ENCODE peak calls at places on chromosomes 5 and 9, in six cellular contexts. U is GM06990; P is prostate gland; F is CD8-positive, alpha-beta T cell; R is stomach; B is lower lobe of right lung. J is an unnamed sample.

GRCh38 chr9:16413509-16414016 is 456.9 kb downstream of the BNC2 start:
- DNase-seq in P (no peak), F (no peak), R (no peak), B (no peak), U (no peak), J (no peak)

GRCh38 chr5:122726990-122727616 is 47.8 kb upstream of the SNX2 start:
- DNase-seq in R (no peak), U (peak; percentile 34), P (no peak), F (no peak), B (no peak), J (no peak)

GRCh38 chr9:137408651-137409405 is 14.1 kb downstream of the EXD3 start:
- DNase-seq in P (no peak), U (no peak), F (no peak), B (no peak), R (no peak), J (no peak)

GRCh38 chr5:174106997-174107655 is 61.6 kb downstream of the NSG2 start:
- DNase-seq in B (no peak), F (no peak), P (no peak), R (no peak), U (no peak), J (no peak)

GRCh38 chr9:128902351-128903078 is 18.3 kb upstream of the PHYHD1 start:
- DNase-seq in R (peak; percentile 66), U (peak; percentile 76), B (peak; percentile 66), P (peak; percentile 89), F (peak; percentile 95), J (peak; percentile 61)

GRCh38 chr9:109143881-109144562 is 23.0 kb downstream of the FRRS1L start:
- DNase-seq in R (no peak), F (no peak), U (peak; percentile 13), P (no peak), B (no peak), J (no peak)

GRCh38 chr5:103111458-103111857 is 8.5 kb downstream of the GIN1 start:
- DNase-seq in R (no peak), U (no peak), B (no peak), P (no peak), F (no peak), J (peak; percentile 73)

GRCh38 chr5:135821061-135821781 is 13.2 kb upstream of the SLC25A48 start:
- DNase-seq in P (no peak), U (no peak), F (peak; percentile 34), R (no peak), B (no peak), J (no peak)

GRCh38 chr5:159773062-159773924 is 143.0 kb upstream of the ADRA1B start:
- DNase-seq in R (peak; percentile 77), F (peak; percentile 65), U (peak; percentile 82), P (peak; percentile 20), B (peak; percentile 68), J (peak; percentile 2)

GRCh38 chr5:75567710-75568109 is 43.5 kb upstream of the ANKDD1B start:
- DNase-seq in P (no peak), U (peak; percentile 30), R (no peak), B (no peak), F (no peak), J (no peak)

GRCh38 chr5:61808884-61809283 is 476.8 kb downstream of the ZSWIM6 start:
- DNase-seq in U (no peak), F (no peak), B (no peak), P (peak; percentile 33), R (no peak), J (no peak)

GRCh38 chr5:122156724-122157325 is 27.5 kb downstream of the ZNF474 start:
- DNase-seq in U (no peak), F (no peak), P (no peak), R (no peak), B (no peak), J (no peak)

GRCh38 chr9:134225186-134225585 is 60.8 kb upstream of the RNU6ATAC start:
- DNase-seq in P (no peak), R (no peak), B (peak; percentile 26), U (no peak), F (no peak), J (no peak)

GRCh38 chr5:127969651-127970050 is 113.9 kb upstream of the SLC12A2 start:
- DNase-seq in B (no peak), U (no peak), F (no peak), P (no peak), R (no peak), J (no peak)

GRCh38 chr5:43007911-43008368 is 32.2 kb downstream of the ANXA2R start:
- DNase-seq in R (peak; percentile 60), P (peak; percentile 51), F (peak; percentile 90), U (peak; percentile 85), B (peak; percentile 85), J (peak; percentile 89)

GRCh38 chr5:107330903-107331302 is 339.8 kb downstream of the EFNA5 start:
- DNase-seq in F (no peak), P (no peak), B (no peak), R (no peak), U (no peak), J (no peak)

GRCh38 chr5:147216552-147217154 is 18.2 kb upstream of the STK32A start:
- DNase-seq in P (no peak), R (no peak), F (peak; percentile 49), B (no peak), U (no peak), J (no peak)

GRCh38 chr5:16169550-16169949 is 10.0 kb downstream of the MARCHF11 start:
- DNase-seq in U (no peak), R (no peak), F (no peak), B (no peak), P (no peak), J (no peak)

GRCh38 chr5:68251386-68251785 is 35.8 kb downstream of the PIK3R1 start:
- DNase-seq in P (no peak), F (peak; percentile 65), U (no peak), B (no peak), R (no peak), J (peak; percentile 28)

GRCh38 chr9:120324996-120325642 is 254.8 kb downstream of the CDK5RAP2 start:
- DNase-seq in U (no peak), B (no peak), R (no peak), F (no peak), P (no peak), J (no peak)

GRCh38 chr9:124001865-124002525 is 9.6 kb upstream of the LHX2 start:
- DNase-seq in F (no peak), P (no peak), B (no peak), R (no peak), U (no peak), J (no peak)
- H3K27me3 ChIP-seq in F (peaks cover 58% of the 10 kb centered on the region), P (peaks cover 50% of the 10 kb centered on the region), B (peaks cover 93% of the 10 kb centered on the region), R (peaks cover 98% of the 10 kb centered on the region), U (no peaks in the 10 kb centered on the region), J (peaks cover 12% of the 10 kb centered on the region)

GRCh38 chr9:130651221-130651620 is 13.2 kb upstream of the PRDM12 start:
- DNase-seq in R (no peak), B (no peak), F (no peak), U (no peak), P (no peak), J (no peak)
- H3K27me3 ChIP-seq in R (peaks cover 82% of the 10 kb centered on the region), B (peaks cover 15% of the 10 kb centered on the region), F (no peaks in the 10 kb centered on the region), U (no peaks in the 10 kb centered on the region), P (no peaks in the 10 kb centered on the region), J (no peaks in the 10 kb centered on the region)

GRCh38 chr5:84378961-84379360 is 5.7 kb downstream of the EDIL3 start:
- DNase-seq in U (no peak), P (no peak), F (no peak), R (no peak), B (no peak), J (no peak)

GRCh38 chr5:84381501-84382362 is 2.9 kb downstream of the EDIL3 start:
- DNase-seq in R (no peak), F (no peak), P (no peak), U (no peak), B (no peak), J (no peak)

GRCh38 chr5:84379749-84380148 is 4.9 kb downstream of the EDIL3 start:
- DNase-seq in U (no peak), P (no peak), B (no peak), R (no peak), F (no peak), J (no peak)

GRCh38 chr5:84376346-84376745 is 8.3 kb downstream of the EDIL3 start:
- DNase-seq in B (no peak), U (no peak), P (no peak), F (no peak), R (no peak), J (no peak)

DNA sequence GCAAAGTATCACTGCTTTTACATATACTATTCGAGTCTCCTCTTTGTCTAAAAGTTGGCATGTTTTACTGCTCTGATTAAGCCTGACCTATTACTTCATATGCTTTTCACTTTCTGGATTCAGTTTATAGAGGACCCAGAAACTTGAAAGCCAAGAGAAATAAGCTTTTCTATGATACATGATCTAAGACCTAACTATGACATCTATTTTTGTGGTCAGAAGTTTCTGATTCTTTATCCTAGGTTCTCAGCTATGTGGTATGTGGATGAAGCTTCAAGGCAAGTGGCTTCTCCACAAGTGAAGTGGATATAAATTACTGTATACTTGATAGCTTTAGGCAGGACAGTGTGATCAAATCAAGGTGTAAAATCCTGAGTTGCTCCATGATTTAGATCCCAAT is 6.3 kb downstream of the EDIL3 start:
- DNase-seq in U (no peak), B (no peak), R (no peak), P (no peak), F (no peak), J (no peak)
- H3K27me3 ChIP-seq in U (no peaks in the 10 kb centered on the region), B (peaks cover 19% of the 10 kb centered on the region), R (peaks cover 24% of the 10 kb centered on the region), P (peaks cover 9% of the 10 kb centered on the region), F (no peaks in the 10 kb centered on the region), J (no peaks in the 10 kb centered on the region)

GRCh38 chr9:136297016-136297691 is 6.7 kb downstream of the CCDC187 start:
- DNase-seq in P (peak; percentile 21), B (peak; percentile 68), U (no peak), F (no peak), R (peak; percentile 89), J (no peak)
- H3K27me3 ChIP-seq in P (no peaks in the 10 kb centered on the region), B (peaks cover 9% of the 10 kb centered on the region), U (no peaks in the 10 kb centered on the region), F (no peaks in the 10 kb centered on the region), R (peaks cover 37% of the 10 kb centered on the region), J (no peaks in the 10 kb centered on the region)

DNA sequence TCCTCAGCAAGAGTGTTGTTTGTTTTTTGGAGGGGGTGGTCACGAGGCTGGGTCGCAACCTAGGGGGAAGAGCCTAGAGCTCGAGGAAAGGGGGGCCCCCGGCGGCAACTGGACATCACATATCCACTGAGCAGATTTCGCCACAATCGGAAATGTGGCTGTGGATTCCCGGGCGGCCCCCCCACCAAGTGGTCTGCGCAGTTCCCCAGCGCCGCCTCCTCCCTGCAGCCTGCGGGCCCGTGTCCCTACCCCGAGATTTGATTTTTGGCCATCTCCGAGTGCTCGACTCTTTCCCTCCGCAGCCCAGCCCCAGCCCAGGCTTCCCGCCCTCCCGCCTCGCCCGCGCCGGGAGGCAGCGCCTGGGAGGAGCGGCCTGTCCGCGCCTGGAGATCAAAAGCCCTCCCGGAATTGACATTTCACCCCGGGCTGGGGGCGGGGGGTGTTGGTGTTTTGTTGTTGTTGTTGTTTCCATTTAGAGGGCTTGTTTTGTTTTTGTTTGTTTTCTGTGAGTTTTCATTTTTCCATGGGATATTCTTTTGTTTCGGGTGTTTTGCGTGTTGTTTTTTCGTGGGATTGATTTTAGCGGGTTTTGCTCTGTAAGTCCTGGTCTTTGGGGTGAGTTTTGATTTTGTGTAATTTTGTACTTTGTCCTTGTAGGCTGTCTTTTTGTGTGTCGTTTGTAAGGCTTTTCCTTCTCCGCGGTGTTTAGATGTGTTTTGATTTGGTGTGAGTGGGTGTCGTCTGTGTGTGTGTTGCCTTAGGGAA is 1.6 kb upstream of the PAX5 start:
- DNase-seq in R (no peak), B (no peak), P (no peak), U (peak; percentile 53), F (no peak), J (no peak)
- H3K27me3 ChIP-seq in R (peaks cover 100% of the 10 kb centered on the region), B (peaks cover 100% of the 10 kb centered on the region), P (peaks cover 37% of the 10 kb centered on the region), U (no peaks in the 10 kb centered on the region), F (peaks cover 65% of the 10 kb centered on the region), J (peaks cover 31% of the 10 kb centered on the region)